ENCODE peak calls at places on chromosomes 1 and 21, in seven cellular contexts. A, I, O, X, Y, E and K are unnamed samples.

GRCh38 chr1:37513795-37514349 is 694 bp downstream of the MEAF6 start:
- DNase-seq in A (no peak), I (peak), O (peak), X (no peak), Y (no peak), E (no peak), K (no peak)

GRCh38 chr21:25944082-25944481 is 209.3 kb downstream of the GABPA start:
- DNase-seq in A (no peak), I (no peak), O (no peak), X (no peak), Y (no peak), E (no peak), K (no peak)

GRCh38 chr1:243316366-243316989 is 60.6 kb downstream of the SDCCAG8 start:
- DNase-seq in A (peak), I (no peak), O (no peak), X (no peak), Y (no peak), E (no peak), K (no peak)

GRCh38 chr1:91851130-91852010 is 34.6 kb downstream of the TGFBR3 start:
- DNase-seq in A (no peak), I (no peak), O (peak), X (peak), Y (no peak), E (peak), K (peak)

GRCh38 chr1:92804721-92805169 is 19.8 kb upstream of the EVI5 start:
- DNase-seq in A (no peak), I (peak), O (peak), X (peak), Y (no peak), E (peak), K (peak)

GRCh38 chr1:212760126-212760823 is 31.3 kb downstream of the NSL1 start:
- DNase-seq in A (no peak), I (no peak), O (no peak), X (peak), Y (no peak), E (no peak), K (no peak)

GRCh38 chr21:38819719-38820147 is 14.0 kb downstream of the ETS2 start:
- DNase-seq in A (no peak), I (no peak), O (no peak), X (peak), Y (no peak), E (peak), K (peak)

GRCh38 chr1:41492341-41492848 is 7.9 kb upstream of the EDN2 start:
- DNase-seq in A (no peak), I (no peak), O (no peak), X (peak), Y (no peak), E (no peak), K (no peak)

GRCh38 chr21:34128124-34128523 is 54.7 kb downstream of the MRPS6 start:
- DNase-seq in A (no peak), I (no peak), O (no peak), X (no peak), Y (no peak), E (no peak), K (no peak)

GRCh38 chr1:85464497-85465098 is 361 bp downstream of the DDAH1 start:
- DNase-seq in A (peak), I (peak), O (peak), X (peak), Y (no peak), E (peak), K (peak)

GRCh38 chr1:54249798-54250497 is 50.0 kb downstream of the MRPL37 start:
- DNase-seq in A (no peak), I (no peak), O (no peak), X (peak), Y (no peak), E (no peak), K (peak)

GRCh38 chr1:55244476-55245109 is 29.4 kb upstream of the USP24 start:
- DNase-seq in A (no peak), I (no peak), O (no peak), X (no peak), Y (no peak), E (no peak), K (no peak)

GRCh38 chr1:185971688-185972087 is 237.5 kb downstream of the HMCN1 start:
- DNase-seq in A (no peak), I (no peak), O (no peak), X (no peak), Y (no peak), E (no peak), K (no peak)

GRCh38 chr1:2212542-2213491 is 15.3 kb upstream of the SKI start:
- DNase-seq in A (peak), I (no peak), O (peak), X (peak), Y (no peak), E (peak), K (peak)
- TF ChIP-seq POLR2A in A (no peak), I (no peak), O (peak), X (peak), Y (no peak), E (no peak), K (no peak)

DNA sequence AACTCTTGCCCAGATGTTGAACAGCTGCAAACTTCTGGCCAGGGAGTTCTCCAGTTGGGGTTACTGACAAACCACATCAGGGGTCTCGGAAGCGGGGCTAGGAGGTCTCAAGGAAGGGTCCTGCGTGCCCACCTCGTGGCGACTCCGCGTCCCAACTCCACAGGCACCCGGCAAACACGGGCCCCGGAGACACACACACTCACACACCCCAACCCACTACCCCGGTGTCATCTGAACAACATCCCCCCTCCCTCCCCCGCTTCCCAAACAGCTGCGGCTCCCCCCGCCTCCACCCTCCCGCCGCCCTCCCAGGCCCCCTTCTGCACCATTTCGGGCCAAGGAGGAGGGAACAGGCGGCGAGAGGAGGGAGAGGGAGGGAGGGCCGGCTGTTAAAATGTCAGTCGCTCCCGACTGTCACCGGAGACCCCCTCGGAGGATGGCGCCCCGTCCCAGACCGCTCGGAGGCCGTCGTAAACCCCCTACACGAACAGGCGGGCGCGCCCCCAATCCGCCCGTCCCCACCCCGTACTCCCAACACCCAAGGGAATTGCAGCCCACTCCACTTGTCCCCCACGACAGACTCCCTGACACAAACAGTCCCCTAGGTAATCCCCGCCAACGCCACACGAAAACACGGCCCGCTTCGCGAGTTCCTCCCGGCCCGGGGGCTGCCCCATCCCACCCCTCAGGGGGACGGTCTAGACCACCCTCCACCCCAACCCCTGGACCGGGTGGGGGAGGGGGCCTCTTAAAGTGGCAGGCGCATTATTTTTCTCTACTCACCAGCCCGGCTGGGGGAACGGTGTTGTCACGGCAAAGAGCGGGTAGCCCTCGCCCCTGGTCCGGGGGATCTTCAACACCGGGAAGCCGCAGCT is 635 bp downstream of the MEF2D start:
- DNase-seq in A (no peak), I (no peak), O (peak), X (peak), Y (no peak), E (peak), K (no peak)
- TF ChIP-seq POLR2A in A (no peak), I (no peak), O (no peak), X (no peak), Y (no peak), E (no peak), K (no peak)

DNA sequence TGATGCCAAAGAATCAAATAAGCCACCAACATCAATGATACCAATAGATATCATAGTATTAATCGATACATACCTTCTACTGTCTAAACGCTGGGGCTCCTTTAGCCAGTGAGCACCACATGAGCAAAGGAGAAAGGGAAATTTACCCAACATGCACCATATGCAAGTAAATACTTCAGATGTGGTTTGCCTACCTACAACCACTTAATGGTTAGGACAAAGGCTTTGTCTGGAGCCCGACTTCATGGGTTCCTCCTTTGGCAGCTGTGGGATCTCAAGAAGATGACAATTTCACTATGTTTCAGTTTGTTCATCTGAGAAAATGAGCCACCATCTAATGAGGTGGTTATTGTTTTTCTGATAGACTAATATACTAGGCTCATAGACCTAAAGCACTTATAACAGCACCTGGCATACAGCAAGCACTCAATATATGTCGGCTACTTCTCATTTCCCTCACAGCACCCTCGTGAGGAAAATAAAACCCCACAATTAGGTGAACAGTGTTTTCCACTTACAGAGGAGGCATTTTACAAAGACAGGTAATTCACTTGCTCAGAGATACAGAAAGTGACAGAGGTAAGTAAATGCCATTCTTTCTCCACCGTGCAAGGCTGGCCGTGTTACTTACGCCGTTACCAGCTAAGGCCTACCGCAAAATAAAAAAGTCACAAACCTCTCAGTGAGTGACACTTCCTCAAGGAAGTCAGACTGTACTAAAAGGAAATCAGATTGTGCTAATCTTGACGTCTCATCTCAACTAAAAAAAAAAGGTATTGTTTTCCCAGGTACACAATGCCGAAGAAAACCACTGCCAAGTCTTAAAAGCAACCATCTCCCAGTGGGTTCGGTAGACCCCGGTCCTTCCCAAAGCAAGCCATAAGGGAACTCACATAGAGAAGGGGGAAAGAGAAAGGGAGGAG is 1.6 kb downstream of the TTC13 start:
- DNase-seq in A (no peak), I (no peak), O (no peak), X (no peak), Y (no peak), E (no peak), K (no peak)
- TF ChIP-seq POLR2A in A (no peak), I (no peak), O (no peak), X (no peak), Y (no peak), E (no peak), K (no peak)

DNA sequence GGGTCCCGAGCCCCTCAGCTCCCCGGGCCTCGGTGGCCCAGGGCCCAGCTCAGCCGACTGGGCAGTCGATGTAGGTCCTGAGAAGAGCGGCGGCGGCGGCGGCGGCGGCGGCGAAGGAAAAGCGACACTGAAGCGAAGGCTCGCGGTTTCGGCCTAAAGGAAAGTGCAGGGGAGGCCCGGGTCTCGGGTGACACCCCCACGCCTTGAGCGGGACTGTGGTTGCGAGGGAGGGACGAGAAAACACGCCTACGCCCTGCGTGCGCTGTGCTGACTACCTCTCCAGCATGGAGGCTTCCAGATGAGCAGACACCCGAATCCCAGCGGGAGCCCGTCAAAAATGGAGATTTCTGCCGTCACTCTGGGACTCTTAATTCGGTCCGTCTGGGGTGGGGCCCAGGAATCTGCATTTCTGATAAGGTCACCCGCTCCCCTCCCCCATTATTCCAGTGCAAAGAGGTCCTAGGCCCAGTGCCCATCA is 31.2 kb downstream of the DNTTIP2 start:
- DNase-seq in A (no peak), I (no peak), O (peak), X (peak), Y (no peak), E (peak), K (peak)
- TF ChIP-seq POLR2A in A (no peak), I (no peak), O (peak), X (peak), Y (no peak), E (no peak), K (peak)

GRCh38 chr1:46616277-46617107 is at the start of gene MOB3C:
- DNase-seq in A (no peak), I (peak), O (peak), X (peak), Y (peak), E (peak), K (peak)
- TF ChIP-seq POLR2A in A (no peak), I (peak), O (peak), X (peak), Y (peak), E (no peak), K (peak)

DNA sequence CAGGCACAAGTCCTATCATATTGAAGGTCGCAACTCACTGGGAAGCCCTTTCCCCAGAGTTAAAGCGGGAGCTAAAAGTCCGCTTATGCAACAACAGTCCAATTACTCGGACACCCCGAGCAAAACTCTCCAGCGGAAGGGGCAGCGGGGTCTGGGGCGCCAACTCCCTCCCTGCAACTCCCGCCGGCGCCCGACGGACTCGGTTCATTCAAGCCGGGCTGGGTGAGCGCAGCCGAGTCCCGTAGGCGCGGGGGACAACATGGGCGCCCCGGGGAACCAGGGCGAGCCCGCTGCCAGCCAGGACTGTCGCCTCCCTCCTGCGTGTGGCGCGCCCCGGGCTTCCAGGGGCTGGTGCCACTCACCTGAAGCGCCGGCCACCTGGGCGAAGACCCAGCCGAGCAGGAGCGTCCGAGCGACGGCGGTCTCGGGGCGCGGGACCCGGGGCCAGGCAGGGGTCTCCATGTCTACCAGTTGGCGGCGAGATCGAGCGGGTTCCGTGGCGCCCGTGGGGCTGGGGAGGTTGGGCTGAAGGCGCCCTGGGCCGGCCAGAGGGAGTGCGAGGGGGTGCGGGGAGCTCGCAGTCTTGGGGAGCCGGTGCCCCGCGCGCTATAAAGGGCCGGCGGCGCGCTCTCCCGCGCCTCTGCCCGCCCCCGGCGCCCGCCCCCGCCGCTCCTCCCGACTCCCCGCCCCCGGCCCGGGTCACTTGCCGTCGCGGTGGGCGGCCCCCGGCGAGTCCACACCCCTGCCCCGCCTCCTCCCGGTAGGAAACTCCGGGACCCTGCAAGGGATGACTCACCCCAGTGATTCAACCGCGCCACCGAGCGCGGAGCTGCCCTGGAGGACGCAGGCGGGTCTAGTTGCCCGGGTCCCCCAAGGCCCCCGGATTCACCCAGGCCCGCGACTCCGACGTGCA is at the start of gene F3:
- DNase-seq in A (peak), I (peak), O (peak), X (peak), Y (no peak), E (peak), K (peak)
- TF ChIP-seq POLR2A in A (no peak), I (no peak), O (peak), X (peak), Y (peak), E (no peak), K (peak)

GRCh38 chr1:211326528-211327340 is at the start of gene TRAF5:
- DNase-seq in A (no peak), I (peak), O (peak), X (peak), Y (no peak), E (peak), K (peak)
- TF ChIP-seq POLR2A in A (no peak), I (peak), O (no peak), X (no peak), Y (peak), E (no peak), K (peak)